ENCODE peak calls at places on chromosomes 5 and 9, in nine cellular contexts. W is GM12865; D is fibroblast of the aortic adventitia; U is WTC11; T is M059J; H is CD8-positive, alpha-beta memory T cell; O is T-helper 17 cell; G is activated CD8-positive, alpha-beta T cell treated with anti-CD3 and anti-CD28 coated beads for 36 hours; N is RCC 7860. F is an unnamed sample.

GRCh38 chr5:156037151-156037909 is 289.6 kb upstream of the SGCD start:
- DNase-seq in D (no peak), O (no peak), H (no peak), N (no peak), W (no peak), G (no peak), T (no peak), U (no peak), F (no peak)

GRCh38 chr9:77663754-77664153 is 15.6 kb upstream of the GNA14 start:
- DNase-seq in O (no peak), W (no peak), N (no peak), H (no peak), G (no peak), D (peak), T (peak), U (no peak), F (no peak)

GRCh38 chr5:132438931-132439330 is 51.6 kb downstream of the IRF1 start:
- DNase-seq in H (no peak), N (no peak), W (no peak), U (no peak), T (peak), O (no peak), D (no peak), G (no peak), F (no peak)

GRCh38 chr9:109765821-109766220 is 14.2 kb upstream of the PALM2AKAP2 start:
- DNase-seq in H (no peak), U (no peak), W (no peak), D (no peak), O (no peak), T (peak), N (no peak), G (no peak), F (no peak)

GRCh38 chr5:177598477-177598876 is 1.5 kb upstream of the B4GALT7 start:
- DNase-seq in U (no peak), W (no peak), G (no peak), N (no peak), T (no peak), D (no peak), O (no peak), H (no peak), F (peak)

GRCh38 chr5:107501965-107502691 is 168.6 kb downstream of the EFNA5 start:
- DNase-seq in W (no peak), G (no peak), O (no peak), N (no peak), T (peak), D (no peak), H (no peak), U (no peak), F (no peak)

GRCh38 chr5:50300878-50301277 is 140.2 kb downstream of the EMB start:
- DNase-seq in H (no peak), O (no peak), U (no peak), W (no peak), T (no peak), N (peak), D (no peak), G (no peak), F (no peak)

GRCh38 chr5:157116483-157116954 is 7.7 kb upstream of the HAVCR2 start:
- DNase-seq in W (peak), G (peak), U (no peak), D (no peak), T (no peak), O (no peak), N (no peak), H (no peak), F (peak)

GRCh38 chr9:106945727-106946690 is 83.0 kb downstream of the ZNF462 start:
- DNase-seq in H (no peak), W (no peak), T (peak), G (no peak), N (peak), O (no peak), U (no peak), D (peak), F (no peak)

GRCh38 chr5:79825802-79826201 is 136.2 kb downstream of the CMYA5 start:
- DNase-seq in W (no peak), H (no peak), G (no peak), D (no peak), T (no peak), O (no peak), U (no peak), N (no peak), F (no peak)

GRCh38 chr9:113632776-113633590 is 169.5 kb downstream of the RGS3 start:
- DNase-seq in T (peak), O (no peak), H (no peak), D (no peak), U (no peak), G (peak), N (peak), W (no peak), F (no peak)

GRCh38 chr5:73764586-73764985 is 138.6 kb downstream of the ARHGEF28 start:
- DNase-seq in N (no peak), U (no peak), T (peak), H (no peak), G (no peak), W (no peak), O (no peak), D (no peak), F (no peak)

GRCh38 chr9:124216474-124217176 is 41.1 kb upstream of the NEK6 start:
- DNase-seq in H (no peak), T (no peak), N (no peak), O (no peak), U (no peak), D (no peak), G (peak), W (peak), F (peak)

GRCh38 chr9:107734231-107735014 is 244.9 kb upstream of the KLF4 start:
- DNase-seq in U (no peak), N (no peak), H (no peak), O (no peak), T (peak), D (peak), W (no peak), G (no peak), F (no peak)

GRCh38 chr9:13718086-13718485 is 438.6 kb upstream of the MPDZ start:
- DNase-seq in U (no peak), H (no peak), T (peak), O (no peak), D (peak), N (peak), G (no peak), W (no peak), F (no peak)

GRCh38 chr9:88085481-88085880 is 52.8 kb downstream of the SPATA31C2 start:
- DNase-seq in D (no peak), H (no peak), U (no peak), G (no peak), O (no peak), W (no peak), N (no peak), T (peak), F (no peak)